ENCODE peak calls at places on chromosomes 7 and 10, in ten cellular contexts. One of them, this sample, is unnamed.

GRCh38 chr10:133276435-133277201 is at the start of gene ADAM8:
- DNase-seq in activated naive CD8-positive, alpha-beta T cell treated with anti-CD3 and anti-CD28 coated beads, Interleukin-2, amount 50 U/mL, for 24 hours: peak
- DNase-seq in hepatocyte: peak
- DNase-seq in T-helper 9 cell: peak
- DNase-seq in transverse colon: peak
- DNase-seq in dorsolateral prefrontal cortex: no peak
- DNase-seq in T follicular helper cell: peak
- DNase-seq in stimulated activated effector memory CD8-positive, alpha-beta T cell treated with anti-CD3 and anti-CD28 coated beads, Interleukin-12 subunit alpha, Interleukin-12 subunit beta, amount 100 ng/mL, for 72 hours: peak
- DNase-seq in glomerular endothelial cell: no peak
- DNase-seq in neural crest cell: no peak
- DNase-seq in this sample: peak

GRCh38 chr7:9391221-9391620 is 957.8 kb downstream of the NXPH1 start:
- DNase-seq in neural crest cell: no peak
- DNase-seq in transverse colon: no peak
- DNase-seq in hepatocyte: no peak
- DNase-seq in dorsolateral prefrontal cortex: no peak
- DNase-seq in glomerular endothelial cell: no peak
- DNase-seq in stimulated activated effector memory CD8-positive, alpha-beta T cell treated with anti-CD3 and anti-CD28 coated beads, Interleukin-12 subunit alpha, Interleukin-12 subunit beta, amount 100 ng/mL, for 72 hours: no peak
- DNase-seq in activated naive CD8-positive, alpha-beta T cell treated with anti-CD3 and anti-CD28 coated beads, Interleukin-2, amount 50 U/mL, for 24 hours: no peak
- DNase-seq in T follicular helper cell: no peak
- DNase-seq in T-helper 9 cell: no peak
- DNase-seq in this sample: no peak

GRCh38 chr7:51198654-51199053 is 118.0 kb downstream of the COBL start:
- DNase-seq in activated naive CD8-positive, alpha-beta T cell treated with anti-CD3 and anti-CD28 coated beads, Interleukin-2, amount 50 U/mL, for 24 hours: no peak
- DNase-seq in stimulated activated effector memory CD8-positive, alpha-beta T cell treated with anti-CD3 and anti-CD28 coated beads, Interleukin-12 subunit alpha, Interleukin-12 subunit beta, amount 100 ng/mL, for 72 hours: no peak
- DNase-seq in transverse colon: no peak
- DNase-seq in T follicular helper cell: no peak
- DNase-seq in dorsolateral prefrontal cortex: no peak
- DNase-seq in glomerular endothelial cell: no peak
- DNase-seq in T-helper 9 cell: no peak
- DNase-seq in hepatocyte: no peak
- DNase-seq in neural crest cell: no peak
- DNase-seq in this sample: no peak

GRCh38 chr10:101063548-101064414 is 2.0 kb downstream of the KAZALD1 start:
- DNase-seq in neural crest cell: no peak
- DNase-seq in glomerular endothelial cell: no peak
- DNase-seq in T follicular helper cell: no peak
- DNase-seq in stimulated activated effector memory CD8-positive, alpha-beta T cell treated with anti-CD3 and anti-CD28 coated beads, Interleukin-12 subunit alpha, Interleukin-12 subunit beta, amount 100 ng/mL, for 72 hours: no peak
- DNase-seq in dorsolateral prefrontal cortex: no peak
- DNase-seq in hepatocyte: no peak
- DNase-seq in T-helper 9 cell: no peak
- DNase-seq in transverse colon: no peak
- DNase-seq in activated naive CD8-positive, alpha-beta T cell treated with anti-CD3 and anti-CD28 coated beads, Interleukin-2, amount 50 U/mL, for 24 hours: no peak
- DNase-seq in this sample: no peak

GRCh38 chr7:105691692-105692564 is 110.6 kb upstream of the EFCAB10 start:
- DNase-seq in glomerular endothelial cell: peak
- DNase-seq in dorsolateral prefrontal cortex: no peak
- DNase-seq in hepatocyte: peak
- DNase-seq in T-helper 9 cell: peak
- DNase-seq in T follicular helper cell: peak
- DNase-seq in neural crest cell: no peak
- DNase-seq in transverse colon: peak
- DNase-seq in stimulated activated effector memory CD8-positive, alpha-beta T cell treated with anti-CD3 and anti-CD28 coated beads, Interleukin-12 subunit alpha, Interleukin-12 subunit beta, amount 100 ng/mL, for 72 hours: peak
- DNase-seq in activated naive CD8-positive, alpha-beta T cell treated with anti-CD3 and anti-CD28 coated beads, Interleukin-2, amount 50 U/mL, for 24 hours: peak
- DNase-seq in this sample: peak

GRCh38 chr10:88557659-88558058 is 25.5 kb downstream of the RNLS start:
- DNase-seq in stimulated activated effector memory CD8-positive, alpha-beta T cell treated with anti-CD3 and anti-CD28 coated beads, Interleukin-12 subunit alpha, Interleukin-12 subunit beta, amount 100 ng/mL, for 72 hours: no peak
- DNase-seq in transverse colon: no peak
- DNase-seq in neural crest cell: no peak
- DNase-seq in glomerular endothelial cell: no peak
- DNase-seq in dorsolateral prefrontal cortex: no peak
- DNase-seq in activated naive CD8-positive, alpha-beta T cell treated with anti-CD3 and anti-CD28 coated beads, Interleukin-2, amount 50 U/mL, for 24 hours: no peak
- DNase-seq in T-helper 9 cell: no peak
- DNase-seq in T follicular helper cell: no peak
- DNase-seq in hepatocyte: no peak
- DNase-seq in this sample: no peak

GRCh38 chr10:71437537-71438058 is 40.9 kb downstream of the CDH23 start:
- DNase-seq in glomerular endothelial cell: no peak
- DNase-seq in stimulated activated effector memory CD8-positive, alpha-beta T cell treated with anti-CD3 and anti-CD28 coated beads, Interleukin-12 subunit alpha, Interleukin-12 subunit beta, amount 100 ng/mL, for 72 hours: no peak
- DNase-seq in neural crest cell: no peak
- DNase-seq in activated naive CD8-positive, alpha-beta T cell treated with anti-CD3 and anti-CD28 coated beads, Interleukin-2, amount 50 U/mL, for 24 hours: no peak
- DNase-seq in T-helper 9 cell: no peak
- DNase-seq in hepatocyte: no peak
- DNase-seq in dorsolateral prefrontal cortex: peak
- DNase-seq in transverse colon: no peak
- DNase-seq in T follicular helper cell: no peak
- DNase-seq in this sample: no peak

GRCh38 chr7:135678612-135679575 is 16.6 kb downstream of the STMP1 start:
- DNase-seq in neural crest cell: no peak
- DNase-seq in glomerular endothelial cell: no peak
- DNase-seq in activated naive CD8-positive, alpha-beta T cell treated with anti-CD3 and anti-CD28 coated beads, Interleukin-2, amount 50 U/mL, for 24 hours: no peak
- DNase-seq in T follicular helper cell: no peak
- DNase-seq in hepatocyte: no peak
- DNase-seq in stimulated activated effector memory CD8-positive, alpha-beta T cell treated with anti-CD3 and anti-CD28 coated beads, Interleukin-12 subunit alpha, Interleukin-12 subunit beta, amount 100 ng/mL, for 72 hours: no peak
- DNase-seq in dorsolateral prefrontal cortex: no peak
- DNase-seq in T-helper 9 cell: no peak
- DNase-seq in transverse colon: no peak
- DNase-seq in this sample: no peak

GRCh38 chr7:31488562-31489203 is 25.2 kb upstream of the ITPRID1 start:
- DNase-seq in transverse colon: peak
- DNase-seq in activated naive CD8-positive, alpha-beta T cell treated with anti-CD3 and anti-CD28 coated beads, Interleukin-2, amount 50 U/mL, for 24 hours: peak
- DNase-seq in dorsolateral prefrontal cortex: no peak
- DNase-seq in glomerular endothelial cell: no peak
- DNase-seq in stimulated activated effector memory CD8-positive, alpha-beta T cell treated with anti-CD3 and anti-CD28 coated beads, Interleukin-12 subunit alpha, Interleukin-12 subunit beta, amount 100 ng/mL, for 72 hours: peak
- DNase-seq in neural crest cell: peak
- DNase-seq in hepatocyte: peak
- DNase-seq in T-helper 9 cell: no peak
- DNase-seq in T follicular helper cell: no peak
- DNase-seq in this sample: peak

GRCh38 chr10:14478639-14479038 is 147.9 kb upstream of the FRMD4A start:
- DNase-seq in dorsolateral prefrontal cortex: peak
- DNase-seq in T-helper 9 cell: no peak
- DNase-seq in glomerular endothelial cell: no peak
- DNase-seq in stimulated activated effector memory CD8-positive, alpha-beta T cell treated with anti-CD3 and anti-CD28 coated beads, Interleukin-12 subunit alpha, Interleukin-12 subunit beta, amount 100 ng/mL, for 72 hours: no peak
- DNase-seq in transverse colon: no peak
- DNase-seq in hepatocyte: peak
- DNase-seq in T follicular helper cell: no peak
- DNase-seq in neural crest cell: peak
- DNase-seq in activated naive CD8-positive, alpha-beta T cell treated with anti-CD3 and anti-CD28 coated beads, Interleukin-2, amount 50 U/mL, for 24 hours: no peak
- DNase-seq in this sample: peak

GRCh38 chr10:6068422-6068821 is 6.3 kb upstream of the IL2RA start:
- DNase-seq in activated naive CD8-positive, alpha-beta T cell treated with anti-CD3 and anti-CD28 coated beads, Interleukin-2, amount 50 U/mL, for 24 hours: no peak
- DNase-seq in transverse colon: peak
- DNase-seq in neural crest cell: no peak
- DNase-seq in hepatocyte: no peak
- DNase-seq in T follicular helper cell: no peak
- DNase-seq in T-helper 9 cell: peak
- DNase-seq in dorsolateral prefrontal cortex: no peak
- DNase-seq in glomerular endothelial cell: no peak
- DNase-seq in stimulated activated effector memory CD8-positive, alpha-beta T cell treated with anti-CD3 and anti-CD28 coated beads, Interleukin-12 subunit alpha, Interleukin-12 subunit beta, amount 100 ng/mL, for 72 hours: no peak
- DNase-seq in this sample: peak

GRCh38 chr10:60434418-60435046 is 44.9 kb upstream of the ANK3 start:
- DNase-seq in stimulated activated effector memory CD8-positive, alpha-beta T cell treated with anti-CD3 and anti-CD28 coated beads, Interleukin-12 subunit alpha, Interleukin-12 subunit beta, amount 100 ng/mL, for 72 hours: no peak
- DNase-seq in neural crest cell: peak
- DNase-seq in transverse colon: peak
- DNase-seq in glomerular endothelial cell: no peak
- DNase-seq in hepatocyte: peak
- DNase-seq in T follicular helper cell: no peak
- DNase-seq in T-helper 9 cell: no peak
- DNase-seq in activated naive CD8-positive, alpha-beta T cell treated with anti-CD3 and anti-CD28 coated beads, Interleukin-2, amount 50 U/mL, for 24 hours: no peak
- DNase-seq in dorsolateral prefrontal cortex: peak
- DNase-seq in this sample: peak

GRCh38 chr7:51606601-51607154 is 290.1 kb upstream of the COBL start:
- DNase-seq in hepatocyte: peak
- DNase-seq in dorsolateral prefrontal cortex: no peak
- DNase-seq in activated naive CD8-positive, alpha-beta T cell treated with anti-CD3 and anti-CD28 coated beads, Interleukin-2, amount 50 U/mL, for 24 hours: no peak
- DNase-seq in T-helper 9 cell: no peak
- DNase-seq in transverse colon: peak
- DNase-seq in glomerular endothelial cell: no peak
- DNase-seq in stimulated activated effector memory CD8-positive, alpha-beta T cell treated with anti-CD3 and anti-CD28 coated beads, Interleukin-12 subunit alpha, Interleukin-12 subunit beta, amount 100 ng/mL, for 72 hours: no peak
- DNase-seq in neural crest cell: no peak
- DNase-seq in T follicular helper cell: no peak
- DNase-seq in this sample: no peak

GRCh38 chr10:83012866-83013265 is 1126.4 kb upstream of the GHITM start:
- DNase-seq in neural crest cell: no peak
- DNase-seq in T follicular helper cell: no peak
- DNase-seq in transverse colon: no peak
- DNase-seq in hepatocyte: peak
- DNase-seq in dorsolateral prefrontal cortex: no peak
- DNase-seq in glomerular endothelial cell: no peak
- DNase-seq in T-helper 9 cell: no peak
- DNase-seq in stimulated activated effector memory CD8-positive, alpha-beta T cell treated with anti-CD3 and anti-CD28 coated beads, Interleukin-12 subunit alpha, Interleukin-12 subunit beta, amount 100 ng/mL, for 72 hours: no peak
- DNase-seq in activated naive CD8-positive, alpha-beta T cell treated with anti-CD3 and anti-CD28 coated beads, Interleukin-2, amount 50 U/mL, for 24 hours: no peak
- DNase-seq in this sample: no peak

GRCh38 chr10:16989826-16990293 is 139.8 kb downstream of the CUBN start:
- DNase-seq in glomerular endothelial cell: no peak
- DNase-seq in dorsolateral prefrontal cortex: no peak
- DNase-seq in transverse colon: no peak
- DNase-seq in T follicular helper cell: no peak
- DNase-seq in neural crest cell: no peak
- DNase-seq in hepatocyte: no peak
- DNase-seq in T-helper 9 cell: no peak
- DNase-seq in stimulated activated effector memory CD8-positive, alpha-beta T cell treated with anti-CD3 and anti-CD28 coated beads, Interleukin-12 subunit alpha, Interleukin-12 subunit beta, amount 100 ng/mL, for 72 hours: no peak
- DNase-seq in activated naive CD8-positive, alpha-beta T cell treated with anti-CD3 and anti-CD28 coated beads, Interleukin-2, amount 50 U/mL, for 24 hours: no peak
- DNase-seq in this sample: no peak

GRCh38 chr7:90597879-90598278 is 1.8 kb downstream of the CDK14 start:
- DNase-seq in hepatocyte: no peak
- DNase-seq in neural crest cell: no peak
- DNase-seq in glomerular endothelial cell: no peak
- DNase-seq in transverse colon: no peak
- DNase-seq in stimulated activated effector memory CD8-positive, alpha-beta T cell treated with anti-CD3 and anti-CD28 coated beads, Interleukin-12 subunit alpha, Interleukin-12 subunit beta, amount 100 ng/mL, for 72 hours: no peak
- DNase-seq in dorsolateral prefrontal cortex: no peak
- DNase-seq in T follicular helper cell: no peak
- DNase-seq in T-helper 9 cell: no peak
- DNase-seq in activated naive CD8-positive, alpha-beta T cell treated with anti-CD3 and anti-CD28 coated beads, Interleukin-2, amount 50 U/mL, for 24 hours: no peak
- DNase-seq in this sample: no peak

GRCh38 chr7:107463139-107464078 is 6.4 kb upstream of the GPR22 start:
- DNase-seq in T-helper 9 cell: peak
- DNase-seq in T follicular helper cell: peak
- DNase-seq in activated naive CD8-positive, alpha-beta T cell treated with anti-CD3 and anti-CD28 coated beads, Interleukin-2, amount 50 U/mL, for 24 hours: peak
- DNase-seq in hepatocyte: peak
- DNase-seq in dorsolateral prefrontal cortex: peak
- DNase-seq in stimulated activated effector memory CD8-positive, alpha-beta T cell treated with anti-CD3 and anti-CD28 coated beads, Interleukin-12 subunit alpha, Interleukin-12 subunit beta, amount 100 ng/mL, for 72 hours: no peak
- DNase-seq in transverse colon: peak
- DNase-seq in glomerular endothelial cell: peak
- DNase-seq in neural crest cell: peak
- DNase-seq in this sample: peak

GRCh38 chr7:99083068-99083651 is 60.7 kb downstream of the SMURF1 start:
- DNase-seq in T-helper 9 cell: no peak
- DNase-seq in hepatocyte: no peak
- DNase-seq in transverse colon: no peak
- DNase-seq in glomerular endothelial cell: no peak
- DNase-seq in T follicular helper cell: no peak
- DNase-seq in activated naive CD8-positive, alpha-beta T cell treated with anti-CD3 and anti-CD28 coated beads, Interleukin-2, amount 50 U/mL, for 24 hours: no peak
- DNase-seq in neural crest cell: no peak
- DNase-seq in stimulated activated effector memory CD8-positive, alpha-beta T cell treated with anti-CD3 and anti-CD28 coated beads, Interleukin-12 subunit alpha, Interleukin-12 subunit beta, amount 100 ng/mL, for 72 hours: no peak
- DNase-seq in dorsolateral prefrontal cortex: no peak
- DNase-seq in this sample: no peak

GRCh38 chr7:42981595-42981994 is 49.4 kb downstream of the MRPL32 start:
- DNase-seq in transverse colon: no peak
- DNase-seq in stimulated activated effector memory CD8-positive, alpha-beta T cell treated with anti-CD3 and anti-CD28 coated beads, Interleukin-12 subunit alpha, Interleukin-12 subunit beta, amount 100 ng/mL, for 72 hours: no peak
- DNase-seq in glomerular endothelial cell: no peak
- DNase-seq in T-helper 9 cell: no peak
- DNase-seq in neural crest cell: no peak
- DNase-seq in hepatocyte: no peak
- DNase-seq in T follicular helper cell: no peak
- DNase-seq in dorsolateral prefrontal cortex: no peak
- DNase-seq in activated naive CD8-positive, alpha-beta T cell treated with anti-CD3 and anti-CD28 coated beads, Interleukin-2, amount 50 U/mL, for 24 hours: no peak
- DNase-seq in this sample: no peak

GRCh38 chr7:51303142-51303525 is 13.5 kb downstream of the COBL start:
- DNase-seq in transverse colon: no peak
- DNase-seq in T-helper 9 cell: no peak
- DNase-seq in glomerular endothelial cell: no peak
- DNase-seq in neural crest cell: no peak
- DNase-seq in dorsolateral prefrontal cortex: no peak
- DNase-seq in stimulated activated effector memory CD8-positive, alpha-beta T cell treated with anti-CD3 and anti-CD28 coated beads, Interleukin-12 subunit alpha, Interleukin-12 subunit beta, amount 100 ng/mL, for 72 hours: no peak
- DNase-seq in hepatocyte: no peak
- DNase-seq in T follicular helper cell: no peak
- DNase-seq in activated naive CD8-positive, alpha-beta T cell treated with anti-CD3 and anti-CD28 coated beads, Interleukin-2, amount 50 U/mL, for 24 hours: no peak
- DNase-seq in this sample: no peak

GRCh38 chr10:133411523-133412380 is 12.7 kb downstream of the SPRN start:
- DNase-seq in T follicular helper cell: no peak
- DNase-seq in glomerular endothelial cell: no peak
- DNase-seq in hepatocyte: no peak
- DNase-seq in T-helper 9 cell: no peak
- DNase-seq in activated naive CD8-positive, alpha-beta T cell treated with anti-CD3 and anti-CD28 coated beads, Interleukin-2, amount 50 U/mL, for 24 hours: no peak
- DNase-seq in stimulated activated effector memory CD8-positive, alpha-beta T cell treated with anti-CD3 and anti-CD28 coated beads, Interleukin-12 subunit alpha, Interleukin-12 subunit beta, amount 100 ng/mL, for 72 hours: no peak
- DNase-seq in neural crest cell: no peak
- DNase-seq in dorsolateral prefrontal cortex: no peak
- DNase-seq in transverse colon: no peak
- DNase-seq in this sample: no peak

GRCh38 chr10:77644557-77645243 is 7.1 kb upstream of the KCNMA1 start:
- DNase-seq in transverse colon: no peak
- DNase-seq in hepatocyte: no peak
- DNase-seq in neural crest cell: no peak
- DNase-seq in activated naive CD8-positive, alpha-beta T cell treated with anti-CD3 and anti-CD28 coated beads, Interleukin-2, amount 50 U/mL, for 24 hours: no peak
- DNase-seq in dorsolateral prefrontal cortex: no peak
- DNase-seq in stimulated activated effector memory CD8-positive, alpha-beta T cell treated with anti-CD3 and anti-CD28 coated beads, Interleukin-12 subunit alpha, Interleukin-12 subunit beta, amount 100 ng/mL, for 72 hours: no peak
- DNase-seq in glomerular endothelial cell: no peak
- DNase-seq in T follicular helper cell: no peak
- DNase-seq in T-helper 9 cell: no peak
- DNase-seq in this sample: no peak

GRCh38 chr7:43584200-43584586 is 1.3 kb downstream of the STK17A start:
- DNase-seq in stimulated activated effector memory CD8-positive, alpha-beta T cell treated with anti-CD3 and anti-CD28 coated beads, Interleukin-12 subunit alpha, Interleukin-12 subunit beta, amount 100 ng/mL, for 72 hours: peak
- DNase-seq in transverse colon: peak
- DNase-seq in glomerular endothelial cell: no peak
- DNase-seq in dorsolateral prefrontal cortex: no peak
- DNase-seq in hepatocyte: peak
- DNase-seq in activated naive CD8-positive, alpha-beta T cell treated with anti-CD3 and anti-CD28 coated beads, Interleukin-2, amount 50 U/mL, for 24 hours: peak
- DNase-seq in T follicular helper cell: peak
- DNase-seq in T-helper 9 cell: no peak
- DNase-seq in neural crest cell: no peak
- DNase-seq in this sample: peak

GRCh38 chr7:39621784-39622411 is 1.5 kb upstream of the RALA start:
- DNase-seq in transverse colon: no peak
- DNase-seq in glomerular endothelial cell: no peak
- DNase-seq in dorsolateral prefrontal cortex: no peak
- DNase-seq in hepatocyte: no peak
- DNase-seq in activated naive CD8-positive, alpha-beta T cell treated with anti-CD3 and anti-CD28 coated beads, Interleukin-2, amount 50 U/mL, for 24 hours: no peak
- DNase-seq in T-helper 9 cell: no peak
- DNase-seq in neural crest cell: no peak
- DNase-seq in T follicular helper cell: no peak
- DNase-seq in stimulated activated effector memory CD8-positive, alpha-beta T cell treated with anti-CD3 and anti-CD28 coated beads, Interleukin-12 subunit alpha, Interleukin-12 subunit beta, amount 100 ng/mL, for 72 hours: no peak
- DNase-seq in this sample: peak

GRCh38 chr7:87702326-87702725 is 74.1 kb downstream of the RUNDC3B start:
- DNase-seq in dorsolateral prefrontal cortex: no peak
- DNase-seq in T-helper 9 cell: no peak
- DNase-seq in activated naive CD8-positive, alpha-beta T cell treated with anti-CD3 and anti-CD28 coated beads, Interleukin-2, amount 50 U/mL, for 24 hours: no peak
- DNase-seq in T follicular helper cell: no peak
- DNase-seq in neural crest cell: no peak
- DNase-seq in transverse colon: no peak
- DNase-seq in glomerular endothelial cell: no peak
- DNase-seq in hepatocyte: no peak
- DNase-seq in stimulated activated effector memory CD8-positive, alpha-beta T cell treated with anti-CD3 and anti-CD28 coated beads, Interleukin-12 subunit alpha, Interleukin-12 subunit beta, amount 100 ng/mL, for 72 hours: no peak
- DNase-seq in this sample: no peak

GRCh38 chr10:102195301-102195870 is 30.7 kb upstream of the ELOVL3 start:
- DNase-seq in activated naive CD8-positive, alpha-beta T cell treated with anti-CD3 and anti-CD28 coated beads, Interleukin-2, amount 50 U/mL, for 24 hours: no peak
- DNase-seq in transverse colon: no peak
- DNase-seq in hepatocyte: no peak
- DNase-seq in T-helper 9 cell: no peak
- DNase-seq in stimulated activated effector memory CD8-positive, alpha-beta T cell treated with anti-CD3 and anti-CD28 coated beads, Interleukin-12 subunit alpha, Interleukin-12 subunit beta, amount 100 ng/mL, for 72 hours: no peak
- DNase-seq in dorsolateral prefrontal cortex: no peak
- DNase-seq in glomerular endothelial cell: no peak
- DNase-seq in T follicular helper cell: no peak
- DNase-seq in neural crest cell: no peak
- DNase-seq in this sample: no peak

GRCh38 chr7:43659549-43659896 is 69.8 kb downstream of the COA1 start:
- DNase-seq in hepatocyte: no peak
- DNase-seq in dorsolateral prefrontal cortex: no peak
- DNase-seq in T follicular helper cell: no peak
- DNase-seq in glomerular endothelial cell: no peak
- DNase-seq in transverse colon: no peak
- DNase-seq in stimulated activated effector memory CD8-positive, alpha-beta T cell treated with anti-CD3 and anti-CD28 coated beads, Interleukin-12 subunit alpha, Interleukin-12 subunit beta, amount 100 ng/mL, for 72 hours: no peak
- DNase-seq in neural crest cell: no peak
- DNase-seq in T-helper 9 cell: no peak
- DNase-seq in activated naive CD8-positive, alpha-beta T cell treated with anti-CD3 and anti-CD28 coated beads, Interleukin-2, amount 50 U/mL, for 24 hours: no peak
- DNase-seq in this sample: no peak

GRCh38 chr7:34357068-34357467 is 300.9 kb upstream of the NPSR1 start:
- DNase-seq in glomerular endothelial cell: no peak
- DNase-seq in activated naive CD8-positive, alpha-beta T cell treated with anti-CD3 and anti-CD28 coated beads, Interleukin-2, amount 50 U/mL, for 24 hours: no peak
- DNase-seq in hepatocyte: no peak
- DNase-seq in T-helper 9 cell: no peak
- DNase-seq in neural crest cell: no peak
- DNase-seq in T follicular helper cell: no peak
- DNase-seq in dorsolateral prefrontal cortex: no peak
- DNase-seq in stimulated activated effector memory CD8-positive, alpha-beta T cell treated with anti-CD3 and anti-CD28 coated beads, Interleukin-12 subunit alpha, Interleukin-12 subunit beta, amount 100 ng/mL, for 72 hours: no peak
- DNase-seq in transverse colon: no peak
- DNase-seq in this sample: no peak

This sample was measured in GM12865.